ENCODE peak calls at places on chromosome 7, in nine cellular contexts. P is upper lobe of left lung, D is ovary, R is transverse colon, C is stomach, G is tibial nerve, Z is A549, B is K562, N is GM12878. X is an unnamed sample.

GRCh38 chr7:152902054-152902453 is 142.5 kb downstream of the ACTR3B start:
- DNase-seq in D (no peak), G (no peak), C (no peak), R (no peak), N (no peak), B (no peak), Z (no peak), P (no peak), X (no peak)

GRCh38 chr7:47407136-47407535 is 174.8 kb downstream of the TNS3 start:
- DNase-seq in D (peak; percentile 30), R (peak; percentile 7), B (no peak), N (no peak), G (no peak), Z (no peak), C (peak; percentile 23), P (no peak), X (no peak)

GRCh38 chr7:142438235-142438922 is 180.5 kb upstream of the PRSS58 start:
- DNase-seq in R (peak; percentile 52), N (no peak), G (no peak), D (no peak), P (peak; percentile 58), C (no peak), Z (peak; percentile 35), B (peak; percentile 68), X (no peak)

GRCh38 chr7:25262586-25262985 is 34.3 kb upstream of the NPVF start:
- DNase-seq in N (no peak), D (no peak), B (no peak), G (no peak), P (no peak), R (no peak), Z (no peak), C (no peak), X (no peak)

GRCh38 chr7:129605038-129605437 is 6.5 kb upstream of the NRF1 start:
- DNase-seq in Z (no peak), R (no peak), P (no peak), B (no peak), C (no peak), N (no peak), D (no peak), G (no peak), X (no peak)

GRCh38 chr7:101635484-101635883 is 6.4 kb upstream of the MYL10 start:
- DNase-seq in D (no peak), Z (no peak), G (no peak), R (no peak), C (no peak), N (no peak), P (no peak), B (no peak), X (no peak)

GRCh38 chr7:112252691-112253090 is 46.2 kb downstream of the ZNF277 start:
- DNase-seq in P (no peak), B (no peak), G (no peak), Z (no peak), D (no peak), N (no peak), C (no peak), R (no peak), X (no peak)

GRCh38 chr7:67653856-67654442 is 657.3 kb downstream of the TYW1 start:
- DNase-seq in Z (no peak), P (no peak), B (no peak), G (no peak), R (no peak), C (no peak), D (no peak), N (no peak), X (no peak)

GRCh38 chr7:50696810-50697582 is 85.7 kb downstream of the GRB10 start:
- DNase-seq in N (no peak), G (no peak), P (no peak), R (no peak), Z (no peak), C (no peak), D (no peak), B (peak; percentile 51), X (no peak)

GRCh38 chr7:24134535-24134934 is 149.5 kb upstream of the NPY start:
- DNase-seq in G (no peak), N (no peak), D (no peak), C (no peak), P (no peak), B (no peak), R (no peak), Z (no peak), X (no peak)

GRCh38 chr7:24137338-24137737 is 146.7 kb upstream of the NPY start:
- DNase-seq in B (no peak), R (no peak), C (no peak), Z (no peak), D (no peak), N (no peak), P (no peak), G (no peak), X (no peak)

GRCh38 chr7:24138366-24138765 is 145.6 kb upstream of the NPY start:
- DNase-seq in R (no peak), Z (no peak), P (no peak), G (no peak), D (no peak), B (no peak), N (no peak), C (no peak), X (no peak)

GRCh38 chr7:24133691-24134090 is 150.3 kb upstream of the NPY start:
- DNase-seq in R (no peak), N (no peak), B (no peak), C (no peak), G (no peak), P (no peak), Z (no peak), D (no peak), X (no peak)

GRCh38 chr7:24135003-24135817 is 148.8 kb upstream of the NPY start:
- DNase-seq in B (no peak), N (peak; percentile 56), D (no peak), C (no peak), Z (no peak), P (no peak), G (no peak), R (no peak), X (no peak)
- TF ChIP-seq EP300 in B (no peak), N (no peak), D (no peak), C (no peak), Z (no peak), P (no peak), G (no peak), R (no peak), X (no peak)

DNA sequence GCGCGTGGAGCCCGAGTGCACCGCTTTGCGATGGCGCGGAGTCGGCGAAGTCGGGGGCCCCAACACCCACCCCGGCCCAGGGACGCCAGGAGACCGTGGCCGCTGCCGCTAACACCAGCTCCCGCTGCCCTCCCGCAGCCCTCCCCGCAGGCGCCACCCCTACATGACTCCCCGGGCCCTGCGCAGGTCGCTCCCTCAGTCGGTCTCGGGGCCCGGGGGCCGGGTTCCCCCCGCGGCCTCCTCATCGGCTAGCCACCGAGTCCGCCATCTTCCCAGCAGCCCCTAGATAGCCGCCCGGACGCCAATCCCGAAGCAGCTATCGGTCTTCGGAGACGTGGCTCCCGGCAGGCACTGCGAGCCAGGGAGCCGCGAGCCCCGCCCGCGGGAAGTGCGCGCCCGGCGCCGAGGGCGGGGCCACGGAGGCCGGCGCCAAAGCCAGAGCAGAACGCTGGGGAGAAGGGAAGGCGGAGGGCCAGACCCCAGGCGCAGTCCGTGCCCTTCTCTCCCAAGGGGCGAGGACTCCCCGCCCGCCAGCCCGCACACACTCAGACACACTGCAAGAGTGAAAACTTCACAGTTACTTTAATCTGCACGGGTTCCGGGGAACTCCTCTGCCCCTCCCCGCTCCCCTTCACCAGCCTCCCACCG is at the start of gene FASTK:
- DNase-seq in C (peak; percentile 92), R (peak; percentile 92), P (peak; percentile 96), D (peak; percentile 90), N (no peak), Z (peak; percentile 92), G (peak; percentile 82), B (peak; percentile 97), X (peak; percentile 93)
- H3K4me1 ChIP-seq in C (peaks cover 62% of the 10 kb centered on the region), R (peaks cover 31% of the 10 kb centered on the region), P (peaks cover 59% of the 10 kb centered on the region), D (peaks cover 28% of the 10 kb centered on the region), N (peaks cover 31% of the 10 kb centered on the region), Z (peaks cover 61% of the 10 kb centered on the region), G (peaks cover 40% of the 10 kb centered on the region), B (peaks cover 48% of the 10 kb centered on the region), X (peaks cover 74% of the 10 kb centered on the region)

GRCh38 chr7:154767194-154767593 is 235.7 kb downstream of the PAXIP1 start:
- DNase-seq in P (no peak), B (no peak), R (no peak), C (no peak), D (no peak), G (no peak), N (no peak), Z (no peak), X (peak; percentile 14)
- H3K27ac ChIP-seq in P (no peak overlapping the region), B (no peak overlapping the region), R (no peak overlapping the region), C (no peak overlapping the region), D (no peak overlapping the region), G (no peak overlapping the region), N (no peak overlapping the region), Z (no peak overlapping the region), X (no peak overlapping the region)

GRCh38 chr7:107505362-107505761 is 35.5 kb downstream of the GPR22 start:
- DNase-seq in P (no peak), G (no peak), C (no peak), N (no peak), R (no peak), D (no peak), Z (no peak), B (no peak), X (no peak)

GRCh38 chr7:107502797-107503196 is 32.9 kb downstream of the GPR22 start:
- DNase-seq in P (no peak), Z (no peak), D (no peak), G (no peak), N (no peak), C (no peak), B (no peak), R (no peak), X (no peak)

GRCh38 chr7:107503667-107504066 is 33.8 kb downstream of the GPR22 start:
- DNase-seq in G (no peak), D (no peak), N (no peak), Z (no peak), B (no peak), P (no peak), C (no peak), R (no peak), X (no peak)

GRCh38 chr7:107506683-107507339 is 37.0 kb downstream of the GPR22 start:
- DNase-seq in D (no peak), P (no peak), N (no peak), Z (no peak), B (peak; percentile 14), G (no peak), R (peak; percentile 85), C (peak; percentile 91), X (peak; percentile 82)

DNA sequence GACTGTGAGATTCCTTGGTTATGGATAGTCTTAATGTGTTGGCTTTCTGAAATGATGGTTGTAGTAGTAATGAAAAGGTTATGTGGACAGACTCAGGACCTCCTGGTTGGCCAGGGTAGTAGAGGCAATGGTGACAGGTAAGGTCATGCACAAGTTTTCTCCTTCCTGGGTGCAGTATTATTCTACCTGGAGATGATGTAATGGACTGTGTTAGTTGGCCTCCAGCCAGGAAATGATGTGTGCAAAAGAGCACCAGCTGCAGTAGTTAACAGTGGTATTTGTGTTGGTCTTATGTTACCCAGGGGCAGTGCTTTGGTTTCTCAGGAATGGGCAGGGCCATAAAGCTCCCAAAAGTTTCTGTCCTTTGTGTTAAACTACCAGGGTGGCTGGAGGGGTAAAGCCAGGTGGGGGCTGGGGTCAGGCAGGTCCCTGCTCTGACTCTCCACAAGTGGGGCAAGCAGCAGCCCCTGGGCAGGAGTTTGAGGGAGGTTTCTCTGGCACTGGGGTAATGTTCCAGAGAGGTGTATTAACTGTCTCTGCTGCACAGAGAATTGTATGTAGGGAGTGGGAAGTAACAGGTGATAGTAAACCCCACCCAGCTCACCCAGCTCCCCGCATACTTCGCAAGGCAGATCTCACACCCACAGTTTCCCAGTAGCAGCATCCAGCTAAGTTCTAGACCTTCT is 36.3 kb downstream of the GPR22 start:
- DNase-seq in R (peak; percentile 71), C (peak; percentile 68), Z (no peak), D (no peak), B (peak; percentile 16), G (no peak), N (no peak), P (no peak), X (no peak)
- TF ChIP-seq EP300 in R (no peak), C (no peak), Z (no peak), D (no peak), B (no peak), G (no peak), N (no peak), P (no peak), X (no peak)

X was measured in suprapubic skin.